ENCODE peak calls at places on chromosome 6, in four cellular contexts. B, U, I and V are unnamed samples.

GRCh38 chr6:43924222-43924702 is 154.3 kb downstream of the VEGFA start:
- DNase-seq in B (peak), U (peak), I (no peak), V (peak)

GRCh38 chr6:150038202-150038830 is 13.0 kb upstream of the RAET1L start:
- DNase-seq in B (no peak), U (no peak), I (peak), V (no peak)

GRCh38 chr6:14921170-14921569 is 324.7 kb upstream of the JARID2 start:
- DNase-seq in B (no peak), U (no peak), I (no peak), V (no peak)

GRCh38 chr6:76771076-76771634 is 692.1 kb downstream of the HTR1B start:
- DNase-seq in B (no peak), U (no peak), I (no peak), V (no peak)

GRCh38 chr6:2870046-2870636 is 28.5 kb upstream of the SERPINB1 start:
- DNase-seq in B (no peak), U (no peak), I (no peak), V (no peak)

GRCh38 chr6:71349395-71349794 is 60.8 kb downstream of the OGFRL1 start:
- DNase-seq in B (peak), U (no peak), I (no peak), V (no peak)

GRCh38 chr6:103858003-103858402 is 1001.7 kb downstream of the HACE1 start:
- DNase-seq in B (no peak), U (no peak), I (no peak), V (no peak)

GRCh38 chr6:168061269-168062210 is 17.5 kb downstream of the FRMD1 start:
- DNase-seq in B (no peak), U (no peak), I (peak), V (no peak)

GRCh38 chr6:110041149-110041548 is 63.0 kb downstream of the GPR6 start:
- DNase-seq in B (no peak), U (no peak), I (no peak), V (no peak)

GRCh38 chr6:144159727-144160126 is 9.4 kb downstream of the STX11 start:
- DNase-seq in B (no peak), U (no peak), I (no peak), V (no peak)